ENCODE peak calls at places on chromosome 6, in eight cellular contexts. J, M, N, O, F, B, T and Z are unnamed samples.

GRCh38 chr6:7919871-7920270 is 9.3 kb upstream of the TXNDC5 start:
- DNase-seq in J (no peak), M (peak), N (no peak), O (no peak), F (no peak), B (no peak), T (no peak), Z (no peak)

GRCh38 chr6:36312854-36313627 is 23.6 kb downstream of the BNIP5 start:
- DNase-seq in J (no peak), M (no peak), N (no peak), O (no peak), F (peak), B (no peak), T (no peak), Z (no peak)

GRCh38 chr6:1317302-1317815 is 5.5 kb downstream of the FOXQ1 start:
- DNase-seq in J (no peak), M (no peak), N (no peak), O (no peak), F (no peak), B (no peak), T (no peak), Z (no peak)

GRCh38 chr6:33165581-33166258 is 26.5 kb downstream of the COL11A2 start:
- DNase-seq in J (no peak), M (no peak), N (peak), O (no peak), F (no peak), B (no peak), T (no peak), Z (no peak)

GRCh38 chr6:91043751-91044150 is 456.9 kb upstream of the MAP3K7 start:
- DNase-seq in J (no peak), M (no peak), N (no peak), O (no peak), F (no peak), B (no peak), T (no peak), Z (no peak)

GRCh38 chr6:52403086-52403485 is 17.1 kb upstream of the EFHC1 start:
- DNase-seq in J (no peak), M (no peak), N (no peak), O (no peak), F (no peak), B (no peak), T (no peak), Z (no peak)

GRCh38 chr6:81636930-81637568 is 115.4 kb downstream of the TENT5A start:
- DNase-seq in J (no peak), M (no peak), N (no peak), O (no peak), F (no peak), B (no peak), T (no peak), Z (no peak)

GRCh38 chr6:101668496-101668895 is 275.0 kb downstream of the GRIK2 start:
- DNase-seq in J (no peak), M (no peak), N (no peak), O (no peak), F (no peak), B (no peak), T (no peak), Z (no peak)

GRCh38 chr6:43927525-43928210 is 157.7 kb downstream of the VEGFA start:
- DNase-seq in J (peak), M (no peak), N (no peak), O (no peak), F (peak), B (no peak), T (no peak), Z (peak)

GRCh38 chr6:3913077-3913957 is 64.1 kb downstream of the FAM50B start:
- DNase-seq in J (no peak), M (peak), N (no peak), O (no peak), F (peak), B (peak), T (peak), Z (peak)

GRCh38 chr6:14380421-14380820 is 262.8 kb downstream of the CD83 start:
- DNase-seq in J (no peak), M (no peak), N (no peak), O (no peak), F (no peak), B (no peak), T (no peak), Z (no peak)

GRCh38 chr6:33819021-33819420 is 15.2 kb upstream of the MLN start:
- DNase-seq in J (no peak), M (no peak), N (no peak), O (no peak), F (no peak), B (no peak), T (no peak), Z (no peak)

GRCh38 chr6:79525272-79526100 is 11.7 kb downstream of the LCA5 start:
- DNase-seq in J (no peak), M (peak), N (no peak), O (peak), F (no peak), B (no peak), T (peak), Z (no peak)

GRCh38 chr6:151680846-151681425 is 126.5 kb upstream of the ESR1 start:
- DNase-seq in J (no peak), M (no peak), N (no peak), O (no peak), F (no peak), B (no peak), T (no peak), Z (no peak)

GRCh38 chr6:75201901-75202672 is 3.8 kb downstream of the COL12A1 start:
- DNase-seq in J (peak), M (peak), N (peak), O (peak), F (peak), B (no peak), T (peak), Z (no peak)

GRCh38 chr6:22029169-22029568 is 267.7 kb downstream of the PRL start:
- DNase-seq in J (no peak), M (no peak), N (no peak), O (no peak), F (no peak), B (no peak), T (no peak), Z (no peak)

GRCh38 chr6:35142578-35142977 is 1.4 kb upstream of the TCP11 start:
- DNase-seq in J (no peak), M (no peak), N (no peak), O (no peak), F (no peak), B (no peak), T (no peak), Z (no peak)

GRCh38 chr6:10411131-10411914 is 3.6 kb downstream of the TFAP2A start:
- DNase-seq in J (no peak), M (no peak), N (no peak), O (no peak), F (no peak), B (no peak), T (no peak), Z (no peak)
- H3K4me3 ChIP-seq in J (peak), M (peak), N (peak), O (peak), F (peak), B (peak), T (peak), Z (peak)

DNA sequence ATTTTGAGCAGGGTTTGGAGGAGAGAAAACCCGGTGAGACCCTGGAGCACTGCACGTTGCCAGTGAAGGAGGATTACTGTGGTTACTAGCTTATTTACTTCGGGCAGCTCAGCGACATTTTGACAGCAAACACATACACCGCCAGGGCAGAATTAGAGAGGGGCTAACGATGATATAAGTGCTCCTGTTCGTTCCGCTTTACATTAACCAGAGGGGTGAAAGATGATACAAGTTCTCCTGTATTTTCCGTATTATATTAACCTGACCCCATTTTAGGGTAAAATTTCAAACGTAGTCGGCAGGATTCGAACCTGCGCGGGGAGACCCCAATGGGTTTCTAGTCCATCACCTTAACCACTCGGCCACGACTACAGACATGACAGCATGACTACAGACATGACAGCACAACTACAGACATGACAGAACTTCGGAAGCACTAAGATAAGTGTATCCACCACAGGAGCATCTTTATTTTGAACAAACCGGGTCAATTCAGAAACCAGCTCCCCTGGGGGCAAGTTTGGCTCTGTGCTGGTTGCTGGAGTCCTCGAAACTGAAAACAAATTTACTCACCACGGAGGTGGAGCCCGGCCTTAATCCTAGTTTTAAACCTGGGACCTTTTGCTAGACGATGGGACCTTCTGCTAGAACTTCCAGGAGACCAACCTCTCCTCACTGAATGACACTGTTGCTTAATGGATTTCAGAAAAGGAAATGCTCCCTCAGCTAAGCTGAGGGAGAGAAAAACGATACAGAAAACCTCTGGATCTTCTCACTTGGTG is 80.4 kb upstream of the ZNF184 start:
- DNase-seq in J (no peak), M (peak), N (no peak), O (no peak), F (no peak), B (no peak), T (peak), Z (no peak)
- H3K4me3 ChIP-seq in J (no peak), M (no peak), N (no peak), O (peak), F (no peak), B (no peak), T (peak), Z (no peak)

DNA sequence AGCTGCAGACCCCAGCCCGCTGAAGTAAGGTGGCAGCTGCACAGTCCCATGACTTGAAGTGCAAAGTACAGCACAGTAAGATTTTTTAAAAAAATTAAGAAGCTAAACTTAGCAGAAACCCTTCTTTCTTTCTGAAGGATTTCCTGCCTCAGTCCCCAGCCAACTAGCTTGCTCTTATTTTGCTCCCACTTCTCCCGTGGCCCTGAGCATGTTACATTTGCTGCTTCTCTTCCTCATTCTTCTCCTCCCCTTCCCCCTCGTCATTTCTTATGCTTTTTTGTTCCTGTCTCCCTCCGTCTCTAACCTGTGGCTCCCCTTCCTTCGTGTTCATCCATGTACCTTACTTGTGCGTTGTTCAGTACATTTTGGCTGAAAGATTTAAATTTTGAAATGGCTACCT is 123.0 kb downstream of the SASH1 start:
- DNase-seq in J (no peak), M (no peak), N (no peak), O (no peak), F (no peak), B (no peak), T (no peak), Z (no peak)
- H3K4me3 ChIP-seq in J (no peak), M (no peak), N (no peak), O (no peak), F (no peak), B (no peak), T (no peak), Z (no peak)

DNA sequence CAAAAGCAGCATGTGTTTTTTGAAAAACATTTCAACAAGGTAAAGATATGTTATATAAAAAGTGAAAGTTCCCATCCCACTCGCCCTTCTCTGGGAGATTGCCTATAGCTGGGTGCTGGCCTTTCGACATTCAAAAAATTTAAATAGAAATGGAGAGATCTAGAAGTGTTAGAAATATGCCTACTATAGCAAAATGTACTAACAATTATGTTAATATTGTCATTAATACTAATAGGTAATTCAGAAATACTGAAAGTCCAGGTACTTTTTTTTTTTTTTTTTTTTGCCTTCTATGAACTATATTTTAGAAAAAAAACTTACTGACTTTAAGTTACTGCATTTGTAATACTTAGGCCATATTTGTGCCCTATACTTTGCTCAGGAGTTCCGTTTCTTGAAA is 87.1 kb downstream of the SESN1 start:
- DNase-seq in J (no peak), M (no peak), N (no peak), O (no peak), F (no peak), B (no peak), T (no peak), Z (no peak)
- H3K4me3 ChIP-seq in J (peak), M (peak), N (peak), O (peak), F (peak), B (no peak), T (peak), Z (peak)

GRCh38 chr6:108176281-108177089 is 10.7 kb downstream of the NR2E1 start:
- DNase-seq in J (no peak), M (no peak), N (no peak), O (no peak), F (no peak), B (no peak), T (no peak), Z (no peak)

GRCh38 chr6:108175592-108176279 is 9.9 kb downstream of the NR2E1 start:
- DNase-seq in J (no peak), M (no peak), N (no peak), O (no peak), F (no peak), B (no peak), T (no peak), Z (no peak)

GRCh38 chr6:108171918-108172516 is 6.2 kb downstream of the NR2E1 start:
- DNase-seq in J (no peak), M (no peak), N (no peak), O (no peak), F (no peak), B (no peak), T (no peak), Z (no peak)

GRCh38 chr6:108174371-108175175 is 8.8 kb downstream of the NR2E1 start:
- DNase-seq in J (no peak), M (peak), N (no peak), O (peak), F (no peak), B (no peak), T (peak), Z (no peak)

GRCh38 chr6:108175176-108175591 is 9.4 kb downstream of the NR2E1 start:
- DNase-seq in J (no peak), M (no peak), N (no peak), O (no peak), F (no peak), B (no peak), T (no peak), Z (no peak)
- H3K4me3 ChIP-seq in J (peak), M (no peak), N (peak), O (peak), F (no peak), B (no peak), T (no peak), Z (peak)